ENCODE peak calls at places on chromosome 22, in four cellular contexts. I, E, Y and J are unnamed samples.
A peak's percentile ranks its signal among the peaks of the same experiment; 100 is the strongest.

GRCh38 chr22:47613606-47614350 is 851.3 kb downstream of the TBC1D22A start:
- DNase-seq in I (peak; percentile 40), E (peak; percentile 51), Y (no peak), J (no peak)

GRCh38 chr22:40414838-40415505 is 44.6 kb downstream of the SGSM3 start:
- DNase-seq in I (no peak), E (peak; percentile 85), Y (no peak), J (no peak)

GRCh38 chr22:43592470-43592869 is 180.7 kb downstream of the MPPED1 start:
- DNase-seq in I (no peak), E (no peak), Y (no peak), J (peak; percentile 8)

GRCh38 chr22:20648306-20648903 is 125.5 kb upstream of the SERPIND1 start:
- DNase-seq in I (no peak), E (no peak), Y (no peak), J (no peak)

GRCh38 chr22:19848298-19849224 is 6.1 kb downstream of the GNB1L start:
- DNase-seq in I (peak; percentile 59), E (no peak), Y (peak; percentile 32), J (no peak)

GRCh38 chr22:44210721-44211120 is 30.0 kb downstream of the PARVG start:
- DNase-seq in I (peak; percentile 47), E (no peak), Y (no peak), J (no peak)

GRCh38 chr22:19982991-19983578 is 33.5 kb downstream of the ARVCF start:
- DNase-seq in I (no peak), E (peak; percentile 61), Y (no peak), J (no peak)

GRCh38 chr22:29700949-29701927 is 18.6 kb upstream of the CABP7 start:
- DNase-seq in I (no peak), E (no peak), Y (peak; percentile 51), J (peak; percentile 72)

GRCh38 chr22:49325531-49326395 is 501.9 kb downstream of the BRD1 start:
- DNase-seq in I (peak; percentile 41), E (peak; percentile 46), Y (no peak), J (no peak)

GRCh38 chr22:19873138-19873959 is 18.7 kb upstream of the GNB1L start:
- DNase-seq in I (peak; percentile 54), E (peak; percentile 69), Y (no peak), J (no peak)

GRCh38 chr22:17403906-17404305 is 34.6 kb downstream of the CECR2 start:
- DNase-seq in I (no peak), E (no peak), Y (no peak), J (no peak)

GRCh38 chr22:30444632-30445437 is 19.3 kb downstream of the MTFP1 start:
- DNase-seq in I (no peak), E (no peak), Y (peak; percentile 54), J (peak; percentile 82)

GRCh38 chr22:31211504-31211861 is 615 bp upstream of the LIMK2 start:
- DNase-seq in I (no peak), E (no peak), Y (no peak), J (no peak)

GRCh38 chr22:20037419-20037818 is 16.5 kb downstream of the TANGO2 start:
- DNase-seq in I (no peak), E (no peak), Y (no peak), J (no peak)

GRCh38 chr22:33299245-33299956 is 241.2 kb upstream of the SYN3 start:
- DNase-seq in I (no peak), E (peak; percentile 83), Y (no peak), J (no peak)

GRCh38 chr22:32854351-32854804 is 52.9 kb downstream of the TIMP3 start:
- DNase-seq in I (no peak), E (no peak), Y (no peak), J (no peak)

GRCh38 chr22:20748820-20749428 is 25.0 kb upstream of the SERPIND1 start:
- DNase-seq in I (no peak), E (no peak), Y (no peak), J (no peak)

GRCh38 chr22:25166266-25167056 is 33.2 kb upstream of the CRYBB3 start:
- DNase-seq in I (no peak), E (no peak), Y (no peak), J (no peak)

GRCh38 chr22:50418624-50419023 is 56.2 kb downstream of the SBF1 start:
- DNase-seq in I (no peak), E (no peak), Y (no peak), J (no peak)

GRCh38 chr22:48287031-48287430 is 1524.6 kb downstream of the TBC1D22A start:
- DNase-seq in I (no peak), E (no peak), Y (no peak), J (no peak)

GRCh38 chr22:40534379-40535188 is 101.9 kb downstream of the MRTFA start:
- DNase-seq in I (no peak), E (no peak), Y (no peak), J (peak; percentile 20)

GRCh38 chr22:37498289-37498909 is 12.2 kb upstream of the MFNG start:
- DNase-seq in I (no peak), E (peak; percentile 87), Y (no peak), J (peak; percentile 42)

GRCh38 chr22:49368976-49369725 is 458.5 kb downstream of the BRD1 start:
- DNase-seq in I (peak; percentile 63), E (peak; percentile 84), Y (no peak), J (no peak)

GRCh38 chr22:29313126-29314071 is 2.1 kb downstream of the RASL10A start:
- DNase-seq in I (peak; percentile 70), E (peak; percentile 75), Y (peak; percentile 34), J (peak; percentile 88)

GRCh38 chr22:37442537-37442936 is 15.3 kb upstream of the ELFN2 start:
- DNase-seq in I (no peak), E (no peak), Y (peak; percentile 67), J (no peak)

DNA sequence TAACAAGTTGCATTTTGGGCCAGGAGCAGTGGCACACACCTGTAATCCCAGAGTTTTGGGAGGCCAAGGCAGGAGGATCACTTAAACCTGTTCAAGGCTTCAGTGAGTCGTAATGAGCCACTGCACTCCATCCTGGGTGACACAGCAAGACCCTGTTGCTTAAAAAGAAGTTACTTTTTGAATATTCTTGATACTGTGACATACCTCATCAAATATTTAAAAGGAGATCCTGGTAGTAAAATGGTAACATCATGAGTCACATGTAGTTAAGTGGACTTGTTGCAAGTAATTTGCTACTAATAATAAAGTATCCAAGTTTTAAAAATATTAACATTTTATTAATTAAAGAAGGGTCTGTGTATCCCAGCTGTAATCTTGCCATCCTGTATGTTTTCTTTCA is 18.3 kb downstream of the HMGXB4 start:
- DNase-seq in I (no peak), E (no peak), Y (no peak), J (no peak)
- TF ChIP-seq POLR2A in I (no peak), E (no peak), Y (no peak), J (no peak)

DNA sequence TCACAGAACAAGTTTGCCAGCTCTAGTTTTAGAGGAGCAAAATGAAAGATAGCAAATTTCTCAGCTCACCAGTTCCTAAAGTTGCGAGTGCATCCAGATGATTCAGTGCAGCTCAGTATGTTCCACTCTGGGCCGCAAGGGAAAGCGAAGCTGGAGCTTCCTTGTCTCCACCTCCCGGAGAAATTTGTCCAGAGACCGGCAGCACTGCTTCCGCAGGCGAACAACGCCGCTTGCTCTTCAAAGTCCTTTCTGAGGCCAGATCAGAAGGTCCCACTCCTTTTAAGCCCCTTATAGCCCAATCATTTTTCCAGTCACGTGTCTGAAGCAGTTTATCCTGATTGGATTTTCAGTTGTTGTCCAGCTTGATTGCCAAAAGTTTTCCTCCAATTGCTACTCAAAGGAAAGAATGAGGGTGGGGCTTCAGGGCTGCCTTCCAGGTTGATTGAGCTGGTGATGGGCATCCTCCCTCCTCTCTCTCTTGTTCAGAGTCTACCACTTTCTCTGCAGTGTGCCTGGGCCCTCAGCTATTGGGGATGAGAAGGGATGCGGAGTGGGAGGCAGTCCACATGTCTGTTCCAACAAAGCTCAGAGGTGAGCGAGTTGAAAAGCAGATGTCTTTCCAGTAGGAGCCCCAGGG is at the start of gene ZNF280A:
- DNase-seq in I (no peak), E (no peak), Y (peak; percentile 51), J (no peak)
- TF ChIP-seq POLR2A in I (no peak), E (no peak), Y (no peak), J (no peak)

DNA sequence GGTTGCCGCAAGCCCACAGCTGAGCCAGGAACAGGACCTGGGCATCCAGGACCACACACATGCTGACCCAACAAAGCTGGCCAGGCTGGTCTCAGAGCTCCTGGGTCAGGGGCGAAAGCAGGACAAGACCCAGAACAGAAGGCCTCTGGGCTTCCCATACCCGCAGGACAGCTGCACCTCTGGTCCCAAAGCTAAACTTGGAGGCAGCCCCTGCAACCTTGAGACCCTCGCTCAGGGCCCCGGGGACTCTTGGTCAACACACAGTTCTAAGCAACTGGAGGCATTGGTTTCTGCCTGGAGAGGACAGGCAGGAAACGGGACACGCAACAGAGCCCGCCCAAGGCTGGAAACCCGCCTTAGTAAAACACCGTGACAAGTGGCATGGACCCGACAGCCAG is 11.4 kb downstream of the WNT7B start:
- DNase-seq in I (no peak), E (no peak), Y (no peak), J (no peak)
- TF ChIP-seq POLR2A in I (no peak), E (no peak), Y (no peak), J (no peak)

DNA sequence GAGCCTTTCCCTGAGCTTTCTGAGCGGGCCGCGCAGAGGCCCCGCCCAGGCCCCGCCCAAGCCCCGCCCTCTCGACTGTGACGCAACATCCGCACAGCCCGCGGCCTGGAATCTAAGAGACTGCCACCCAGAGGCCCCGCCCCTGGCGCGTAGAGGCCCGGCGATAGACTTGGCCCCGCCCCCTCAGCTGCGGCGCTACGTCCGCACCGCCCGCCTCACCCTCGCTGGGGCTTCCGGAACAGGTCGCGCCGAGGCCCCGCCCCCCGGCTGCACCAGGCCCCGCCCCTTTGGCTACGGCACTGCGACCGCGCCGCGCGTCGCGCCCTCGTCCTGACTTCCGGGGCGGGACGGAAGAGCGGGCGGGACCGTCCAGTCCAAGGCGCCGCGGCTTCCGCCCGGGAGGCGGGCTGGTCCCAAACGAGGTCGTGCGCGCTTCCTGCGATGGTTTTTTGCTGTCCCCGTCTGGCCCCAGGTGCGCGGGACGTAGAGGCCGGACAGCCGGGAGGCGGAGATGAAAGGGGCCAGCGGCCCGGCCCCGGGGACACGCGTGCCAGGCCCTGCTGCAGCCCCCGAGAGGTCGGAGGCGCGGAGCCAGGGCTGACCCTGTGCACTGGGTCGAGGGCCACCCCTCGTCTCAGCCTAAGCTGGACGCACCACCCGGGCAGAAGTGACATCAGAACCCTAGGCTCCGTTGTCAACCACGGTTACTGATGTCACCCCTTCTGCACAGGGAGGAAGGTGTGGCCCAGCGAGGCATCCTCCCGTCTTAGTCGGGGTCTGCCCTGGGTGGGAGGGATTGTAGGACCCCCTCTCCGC is 59.0 kb upstream of the WNT7B start:
- DNase-seq in I (peak; percentile 100), E (peak; percentile 100), Y (peak; percentile 96), J (peak; percentile 100)
- TF ChIP-seq POLR2A in I (peak; percentile 97), E (peak; percentile 93), Y (peak; percentile 51), J (peak; percentile 85)